ENCODE peak calls at places on chromosomes 2 and 18, in seven cellular contexts. B is SK-N-SH, Y is cardiac muscle cell, O is heart right ventricle, E is adipocyte, Z is left ventricle myocardium inferior, J is neuronal stem cell. S is an unnamed sample.

GRCh38 chr2:127360242-127360641 is 27.5 kb downstream of the MAP3K2 start:
- DNase-seq in B (no peak), Y (no peak), O (no peak), E (no peak), Z (no peak), J (no peak), S (no peak)

GRCh38 chr2:9152975-9153402 is 53.6 kb upstream of the ASAP2 start:
- DNase-seq in B (no peak), Y (peak; percentile 37), O (no peak), E (no peak), Z (no peak), J (no peak), S (no peak)

GRCh38 chr2:96665083-96665569 is 22.6 kb downstream of the FER1L5 start:
- DNase-seq in B (no peak), Y (peak; percentile 70), O (no peak), E (peak; percentile 98), Z (no peak), J (no peak), S (peak; percentile 76)

GRCh38 chr18:67285583-67285982 is 230.9 kb downstream of the DSEL start:
- DNase-seq in B (no peak), Y (no peak), O (no peak), E (no peak), Z (no peak), J (no peak), S (no peak)

GRCh38 chr2:10004401-10004800 is 38.9 kb upstream of the KLF11 start:
- DNase-seq in B (no peak), Y (no peak), O (no peak), E (no peak), Z (no peak), J (no peak), S (no peak)

GRCh38 chr18:5585653-5586052 is 41.9 kb upstream of the EPB41L3 start:
- DNase-seq in B (no peak), Y (no peak), O (no peak), E (no peak), Z (no peak), J (no peak), S (no peak)

GRCh38 chr2:110853516-110853915 is 121.1 kb downstream of the ACOXL start:
- DNase-seq in B (no peak), Y (peak; percentile 59), O (no peak), E (peak; percentile 19), Z (no peak), J (no peak), S (no peak)

GRCh38 chr18:38006541-38006940 is 440.9 kb upstream of the CELF4 start:
- DNase-seq in B (no peak), Y (no peak), O (no peak), E (no peak), Z (no peak), J (no peak), S (no peak)

GRCh38 chr2:238290079-238290478 is 1.7 kb upstream of the PER2 start:
- DNase-seq in B (no peak), Y (peak; percentile 62), O (peak; percentile 32), E (no peak), Z (peak; percentile 33), J (no peak), S (peak; percentile 62)

GRCh38 chr2:127574656-127575055 is 39.2 kb downstream of the MYO7B start:
- DNase-seq in B (no peak), Y (no peak), O (no peak), E (no peak), Z (no peak), J (no peak), S (no peak)

GRCh38 chr2:237129625-237130263 is 44.1 kb downstream of the COPS8 start:
- DNase-seq in B (no peak), Y (no peak), O (no peak), E (no peak), Z (no peak), J (no peak), S (peak; percentile 11)

GRCh38 chr2:152511981-152512380 is 177.0 kb downstream of the FMNL2 start:
- DNase-seq in B (no peak), Y (no peak), O (no peak), E (no peak), Z (no peak), J (no peak), S (no peak)

GRCh38 chr18:54945726-54946125 is 13.5 kb downstream of the CCDC68 start:
- DNase-seq in B (no peak), Y (no peak), O (no peak), E (no peak), Z (no peak), J (no peak), S (no peak)

GRCh38 chr2:160657206-160657605 is 163.6 kb upstream of the RBMS1 start:
- DNase-seq in B (no peak), Y (no peak), O (no peak), E (peak; percentile 67), Z (no peak), J (no peak), S (no peak)

GRCh38 chr2:152950125-152950524 is 231.7 kb downstream of the ARL6IP6 start:
- DNase-seq in B (no peak), Y (peak; percentile 74), O (no peak), E (peak; percentile 1), Z (no peak), J (peak; percentile 46), S (no peak)

GRCh38 chr2:94984964-94985575 is 40.4 kb upstream of the MAL start:
- DNase-seq in B (no peak), Y (no peak), O (no peak), E (no peak), Z (no peak), J (no peak), S (no peak)

GRCh38 chr2:64654063-64654811 is 524 bp upstream of the SERTAD2 start:
- DNase-seq in B (no peak), Y (peak; percentile 87), O (peak; percentile 75), E (peak; percentile 89), Z (peak; percentile 78), J (peak; percentile 89), S (peak; percentile 74)

GRCh38 chr2:88753833-88754584 is 62.5 kb downstream of the RPIA start:
- DNase-seq in B (no peak), Y (no peak), O (no peak), E (no peak), Z (no peak), J (no peak), S (no peak)

GRCh38 chr18:55489742-55490055 is 98.3 kb downstream of the TCF4 start:
- DNase-seq in B (peak; percentile 46), Y (no peak), O (no peak), E (no peak), Z (no peak), J (no peak), S (no peak)

GRCh38 chr2:38233231-38233983 is 143.7 kb downstream of the ATL2 start:
- DNase-seq in B (no peak), Y (no peak), O (no peak), E (peak; percentile 81), Z (no peak), J (no peak), S (no peak)

GRCh38 chr2:54534191-54534590 is 78.1 kb downstream of the SPTBN1 start:
- DNase-seq in B (no peak), Y (no peak), O (no peak), E (no peak), Z (no peak), J (no peak), S (no peak)
- H3K4me1 ChIP-seq in B (peaks cover 19% of the 10 kb centered on the region), Y (peaks cover 10% of the 10 kb centered on the region), O (peaks cover 12% of the 10 kb centered on the region), E (peaks cover 20% of the 10 kb centered on the region), Z (peaks cover 95% of the 10 kb centered on the region), J (no peaks in the 10 kb centered on the region), S (peaks cover 8% of the 10 kb centered on the region)

DNA sequence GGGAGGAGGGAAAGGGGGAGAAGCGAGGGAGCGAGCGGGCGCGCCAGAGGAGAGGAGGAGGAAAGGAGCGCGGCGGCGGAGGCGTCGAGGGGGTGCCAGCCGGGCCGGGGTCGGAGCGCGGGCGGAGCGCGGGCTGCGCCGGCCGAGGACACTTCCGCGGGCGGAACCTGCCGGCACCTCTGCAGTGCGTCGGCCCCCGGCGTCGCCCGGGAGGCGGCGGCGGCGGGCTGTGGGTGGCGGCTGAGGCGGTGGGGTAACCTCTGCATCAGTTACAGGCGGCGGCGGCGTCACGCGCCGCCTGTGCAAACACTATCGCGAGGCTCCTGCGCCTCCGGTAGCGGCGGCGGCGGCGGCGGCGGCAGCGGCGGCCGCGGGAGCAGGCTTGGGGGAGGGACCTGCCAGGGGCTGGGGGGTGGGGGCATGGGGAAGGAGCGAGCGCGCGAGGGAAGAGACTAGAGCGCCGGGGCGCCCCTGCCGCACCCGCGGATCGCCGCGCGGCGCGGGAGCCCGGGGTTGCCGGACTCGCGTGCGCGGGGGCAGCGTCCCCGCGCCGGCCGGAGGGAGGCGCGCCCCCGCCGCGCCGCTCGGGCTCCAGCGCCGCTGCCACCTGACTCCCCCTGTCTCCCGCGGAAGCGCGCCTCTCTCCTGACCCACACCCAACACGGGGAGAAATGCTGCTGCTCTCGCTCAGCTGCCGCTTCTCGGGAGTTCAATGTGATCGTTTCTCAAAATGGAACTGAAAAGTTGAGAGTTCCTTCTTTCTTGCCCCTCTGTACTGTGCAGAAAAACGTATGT is at the start of gene TLK1:
- DNase-seq in B (peak; percentile 92), Y (peak; percentile 88), O (peak; percentile 77), E (peak; percentile 89), Z (peak; percentile 70), J (peak; percentile 66), S (peak; percentile 72)
- H3K4me1 ChIP-seq in B (peaks cover 18% of the 10 kb centered on the region), Y (peaks cover 15% of the 10 kb centered on the region), O (peaks cover 10% of the 10 kb centered on the region), E (peaks cover 21% of the 10 kb centered on the region), Z (peaks cover 36% of the 10 kb centered on the region), J (peaks cover 15% of the 10 kb centered on the region), S (no peaks in the 10 kb centered on the region)

DNA sequence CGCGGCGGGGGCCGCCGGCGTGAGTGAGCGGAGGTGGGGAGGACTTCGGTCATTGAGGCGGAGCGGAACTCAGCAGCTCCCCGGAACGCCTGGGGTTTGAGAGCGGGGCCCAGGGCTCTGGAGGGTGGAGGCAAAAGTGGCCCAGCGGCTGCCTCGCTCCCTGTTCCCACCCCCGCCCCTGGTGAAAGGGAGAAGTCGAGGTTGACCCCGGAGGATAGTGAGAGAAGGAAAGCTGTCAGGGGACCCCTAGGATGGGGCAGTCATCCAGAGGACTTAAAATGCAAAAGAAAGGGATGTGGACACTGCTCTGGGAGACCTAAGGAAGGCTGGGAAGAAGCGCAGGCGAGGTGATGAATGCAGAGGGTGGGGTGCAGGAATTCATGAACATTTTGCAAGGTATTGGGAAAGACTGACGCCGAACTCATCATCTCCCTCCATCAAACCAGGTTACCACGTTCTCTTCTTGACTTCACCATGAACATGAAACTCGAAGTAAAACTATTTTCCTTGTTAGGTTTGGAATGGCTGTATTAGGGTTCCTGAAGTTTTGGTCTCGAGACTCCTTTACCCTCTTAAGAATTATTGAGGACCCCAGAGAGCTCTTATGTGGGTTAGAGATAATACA is 788 bp downstream of the MALT1 start:
- DNase-seq in B (no peak), Y (no peak), O (no peak), E (peak; percentile 77), Z (peak; percentile 45), J (no peak), S (no peak)
- H3K4me1 ChIP-seq in B (peaks cover 23% of the 10 kb centered on the region), Y (peaks cover 10% of the 10 kb centered on the region), O (peaks cover 12% of the 10 kb centered on the region), E (peaks cover 7% of the 10 kb centered on the region), Z (peaks cover 49% of the 10 kb centered on the region), J (peaks cover 3% of the 10 kb centered on the region), S (no peaks in the 10 kb centered on the region)

GRCh38 chr2:46329340-46329739 is 32.1 kb downstream of the EPAS1 start:
- DNase-seq in B (no peak), Y (no peak), O (no peak), E (no peak), Z (no peak), J (no peak), S (no peak)

GRCh38 chr2:46332686-46333281 is 35.6 kb downstream of the EPAS1 start:
- DNase-seq in B (no peak), Y (no peak), O (no peak), E (peak; percentile 46), Z (no peak), J (no peak), S (no peak)

GRCh38 chr2:46329803-46330775 is 32.9 kb downstream of the EPAS1 start:
- DNase-seq in B (no peak), Y (no peak), O (no peak), E (peak; percentile 95), Z (no peak), J (no peak), S (no peak)

GRCh38 chr2:46333912-46334311 is 36.7 kb downstream of the EPAS1 start:
- DNase-seq in B (no peak), Y (no peak), O (no peak), E (no peak), Z (no peak), J (no peak), S (no peak)

GRCh38 chr2:46331099-46331766 is 34.0 kb downstream of the EPAS1 start:
- DNase-seq in B (peak; percentile 81), Y (no peak), O (no peak), E (peak; percentile 76), Z (no peak), J (no peak), S (no peak)
- H3K4me1 ChIP-seq in B (peaks cover 68% of the 10 kb centered on the region), Y (peaks cover 33% of the 10 kb centered on the region), O (peaks cover 93% of the 10 kb centered on the region), E (peaks cover 88% of the 10 kb centered on the region), Z (peaks cover 100% of the 10 kb centered on the region), J (peaks cover 6% of the 10 kb centered on the region), S (peaks cover 35% of the 10 kb centered on the region)